ENCODE peak calls at places on chromosomes 6 and 20, in eight cellular contexts. One of them, this sample, is unnamed.

GRCh38 chr20:48523191-48523757 is 304.5 kb downstream of the PREX1 start:
- DNase-seq in SJSA1: peak; percentile 48
- DNase-seq in ovary: no peak
- DNase-seq in heart left ventricle: no peak
- DNase-seq in breast epithelium: no peak
- DNase-seq in H7: peak; percentile 87
- DNase-seq in Karpas-422: peak; percentile 75
- DNase-seq in CD8-positive, alpha-beta T cell: no peak
- DNase-seq in this sample: no peak

GRCh38 chr6:28368522-28368921 is 18.8 kb downstream of the ZKSCAN3 start:
- DNase-seq in SJSA1: no peak
- DNase-seq in ovary: no peak
- DNase-seq in heart left ventricle: no peak
- DNase-seq in breast epithelium: no peak
- DNase-seq in H7: no peak
- DNase-seq in Karpas-422: peak; percentile 80
- DNase-seq in CD8-positive, alpha-beta T cell: no peak
- DNase-seq in this sample: no peak

GRCh38 chr6:167401525-167402194 is 76.8 kb downstream of the TTLL2 start:
- DNase-seq in SJSA1: no peak
- DNase-seq in ovary: no peak
- DNase-seq in heart left ventricle: no peak
- DNase-seq in breast epithelium: no peak
- DNase-seq in H7: peak; percentile 84
- DNase-seq in Karpas-422: no peak
- DNase-seq in CD8-positive, alpha-beta T cell: no peak
- DNase-seq in this sample: no peak

GRCh38 chr20:17849901-17850673 is 118.5 kb downstream of the SNX5 start:
- DNase-seq in SJSA1: peak; percentile 94
- DNase-seq in ovary: peak; percentile 44
- DNase-seq in heart left ventricle: peak; percentile 87
- DNase-seq in breast epithelium: no peak
- DNase-seq in H7: no peak
- DNase-seq in Karpas-422: no peak
- DNase-seq in CD8-positive, alpha-beta T cell: no peak
- DNase-seq in this sample: peak; percentile 68

GRCh38 chr6:24831771-24832718 is 33.3 kb upstream of the ARMH2 start:
- DNase-seq in SJSA1: no peak
- DNase-seq in ovary: no peak
- DNase-seq in heart left ventricle: no peak
- DNase-seq in breast epithelium: no peak
- DNase-seq in H7: no peak
- DNase-seq in Karpas-422: no peak
- DNase-seq in CD8-positive, alpha-beta T cell: no peak
- DNase-seq in this sample: no peak

GRCh38 chr6:141664744-141665143 is 468.0 kb upstream of the GJE1 start:
- DNase-seq in SJSA1: no peak
- DNase-seq in ovary: no peak
- DNase-seq in heart left ventricle: no peak
- DNase-seq in breast epithelium: no peak
- DNase-seq in H7: no peak
- DNase-seq in Karpas-422: no peak
- DNase-seq in CD8-positive, alpha-beta T cell: no peak
- DNase-seq in this sample: no peak

GRCh38 chr6:82248233-82248735 is 740 bp upstream of the IBTK start:
- DNase-seq in SJSA1: no peak
- DNase-seq in ovary: no peak
- DNase-seq in heart left ventricle: no peak
- DNase-seq in breast epithelium: no peak
- DNase-seq in H7: peak; percentile 21
- DNase-seq in Karpas-422: no peak
- DNase-seq in CD8-positive, alpha-beta T cell: no peak
- DNase-seq in this sample: no peak

GRCh38 chr6:156698239-156699016 is 78.8 kb upstream of the ARID1B start:
- DNase-seq in SJSA1: no peak
- DNase-seq in ovary: no peak
- DNase-seq in heart left ventricle: no peak
- DNase-seq in breast epithelium: no peak
- DNase-seq in H7: no peak
- DNase-seq in Karpas-422: peak; percentile 92
- DNase-seq in CD8-positive, alpha-beta T cell: no peak
- DNase-seq in this sample: no peak

GRCh38 chr6:101167638-101168037 is 225.9 kb upstream of the GRIK2 start:
- DNase-seq in SJSA1: no peak
- DNase-seq in ovary: no peak
- DNase-seq in heart left ventricle: no peak
- DNase-seq in breast epithelium: no peak
- DNase-seq in H7: no peak
- DNase-seq in Karpas-422: no peak
- DNase-seq in CD8-positive, alpha-beta T cell: no peak
- DNase-seq in this sample: no peak

GRCh38 chr6:53294095-53294494 is 54.7 kb downstream of the ELOVL5 start:
- DNase-seq in SJSA1: no peak
- DNase-seq in ovary: no peak
- DNase-seq in heart left ventricle: no peak
- DNase-seq in breast epithelium: no peak
- DNase-seq in H7: peak; percentile 53
- DNase-seq in Karpas-422: peak; percentile 56
- DNase-seq in CD8-positive, alpha-beta T cell: peak; percentile 63
- DNase-seq in this sample: no peak
- H3K36me3 ChIP-seq in SJSA1: peaks cover 62% of the 10 kb centered on the region
- H3K36me3 ChIP-seq in ovary: no peaks in the 10 kb centered on the region
- H3K36me3 ChIP-seq in heart left ventricle: peaks cover 25% of the 10 kb centered on the region
- H3K36me3 ChIP-seq in breast epithelium: no peaks in the 10 kb centered on the region
- H3K36me3 ChIP-seq in H7: peaks cover 6% of the 10 kb centered on the region
- H3K36me3 ChIP-seq in Karpas-422: no peaks in the 10 kb centered on the region
- H3K36me3 ChIP-seq in CD8-positive, alpha-beta T cell: no peaks in the 10 kb centered on the region
- H3K36me3 ChIP-seq in this sample: no peaks in the 10 kb centered on the region

GRCh38 chr6:118917550-118918321 is 17.2 kb downstream of the MCM9 start:
- DNase-seq in SJSA1: no peak
- DNase-seq in ovary: no peak
- DNase-seq in heart left ventricle: no peak
- DNase-seq in breast epithelium: no peak
- DNase-seq in H7: no peak
- DNase-seq in Karpas-422: no peak
- DNase-seq in CD8-positive, alpha-beta T cell: no peak
- DNase-seq in this sample: no peak

GRCh38 chr6:118921084-118921483 is 13.9 kb downstream of the MCM9 start:
- DNase-seq in SJSA1: no peak
- DNase-seq in ovary: no peak
- DNase-seq in heart left ventricle: no peak
- DNase-seq in breast epithelium: no peak
- DNase-seq in H7: no peak
- DNase-seq in Karpas-422: no peak
- DNase-seq in CD8-positive, alpha-beta T cell: no peak
- DNase-seq in this sample: no peak

GRCh38 chr6:118923035-118923434 is 11.9 kb downstream of the MCM9 start:
- DNase-seq in SJSA1: no peak
- DNase-seq in ovary: no peak
- DNase-seq in heart left ventricle: no peak
- DNase-seq in breast epithelium: no peak
- DNase-seq in H7: no peak
- DNase-seq in Karpas-422: no peak
- DNase-seq in CD8-positive, alpha-beta T cell: no peak
- DNase-seq in this sample: no peak

GRCh38 chr6:118914598-118914997 is 20.4 kb downstream of the MCM9 start:
- DNase-seq in SJSA1: no peak
- DNase-seq in ovary: no peak
- DNase-seq in heart left ventricle: no peak
- DNase-seq in breast epithelium: no peak
- DNase-seq in H7: no peak
- DNase-seq in Karpas-422: no peak
- DNase-seq in CD8-positive, alpha-beta T cell: no peak
- DNase-seq in this sample: no peak

DNA sequence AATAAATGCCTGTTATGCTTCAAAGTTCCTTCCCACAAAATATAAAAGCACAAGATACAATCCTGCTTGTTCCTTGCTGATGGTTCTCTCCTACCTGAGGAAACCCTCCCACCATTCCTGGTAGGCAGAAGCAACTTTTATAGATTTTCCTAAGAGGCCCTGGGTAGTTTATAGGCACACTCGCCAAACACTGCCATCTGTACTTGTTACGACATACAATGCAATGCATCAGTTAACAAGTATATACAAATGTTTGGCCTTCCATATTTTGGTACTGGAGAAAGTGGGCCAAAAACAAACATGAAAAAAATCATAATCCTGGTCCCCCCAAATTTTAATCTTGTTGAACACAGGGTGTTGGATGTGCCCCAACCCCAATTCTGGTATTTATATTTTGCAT is 16.6 kb downstream of the MCM9 start:
- DNase-seq in SJSA1: no peak
- DNase-seq in ovary: no peak
- DNase-seq in heart left ventricle: no peak
- DNase-seq in breast epithelium: no peak
- DNase-seq in H7: no peak
- DNase-seq in Karpas-422: no peak
- DNase-seq in CD8-positive, alpha-beta T cell: no peak
- DNase-seq in this sample: no peak
- H3K36me3 ChIP-seq in SJSA1: peaks cover 48% of the 10 kb centered on the region
- H3K36me3 ChIP-seq in ovary: no peaks in the 10 kb centered on the region
- H3K36me3 ChIP-seq in heart left ventricle: peaks cover 97% of the 10 kb centered on the region
- H3K36me3 ChIP-seq in breast epithelium: no peaks in the 10 kb centered on the region
- H3K36me3 ChIP-seq in H7: peaks cover 8% of the 10 kb centered on the region
- H3K36me3 ChIP-seq in Karpas-422: peaks cover 22% of the 10 kb centered on the region
- H3K36me3 ChIP-seq in CD8-positive, alpha-beta T cell: peaks cover 30% of the 10 kb centered on the region
- H3K36me3 ChIP-seq in this sample: peaks cover 86% of the 10 kb centered on the region

GRCh38 chr20:33674294-33675126 is at the start of gene NECAB3:
- DNase-seq in SJSA1: peak; percentile 75
- DNase-seq in ovary: peak; percentile 87
- DNase-seq in heart left ventricle: peak; percentile 90
- DNase-seq in breast epithelium: no peak
- DNase-seq in H7: peak; percentile 99
- DNase-seq in Karpas-422: peak; percentile 90
- DNase-seq in CD8-positive, alpha-beta T cell: peak; percentile 74
- DNase-seq in this sample: peak; percentile 78

GRCh38 chr20:33673411-33674293 is 576 bp downstream of the NECAB3 start:
- DNase-seq in SJSA1: no peak
- DNase-seq in ovary: peak; percentile 58
- DNase-seq in heart left ventricle: no peak
- DNase-seq in breast epithelium: no peak
- DNase-seq in H7: peak; percentile 72
- DNase-seq in Karpas-422: no peak
- DNase-seq in CD8-positive, alpha-beta T cell: no peak
- DNase-seq in this sample: no peak

GRCh38 chr20:33676121-33676520 is 1.9 kb upstream of the NECAB3 start:
- DNase-seq in SJSA1: no peak
- DNase-seq in ovary: peak; percentile 29
- DNase-seq in heart left ventricle: no peak
- DNase-seq in breast epithelium: no peak
- DNase-seq in H7: peak; percentile 55
- DNase-seq in Karpas-422: no peak
- DNase-seq in CD8-positive, alpha-beta T cell: no peak
- DNase-seq in this sample: no peak

GRCh38 chr20:33676652-33677645 is 2.7 kb upstream of the NECAB3 start:
- DNase-seq in SJSA1: no peak
- DNase-seq in ovary: peak; percentile 22
- DNase-seq in heart left ventricle: no peak
- DNase-seq in breast epithelium: no peak
- DNase-seq in H7: peak; percentile 54
- DNase-seq in Karpas-422: no peak
- DNase-seq in CD8-positive, alpha-beta T cell: no peak
- DNase-seq in this sample: no peak

DNA sequence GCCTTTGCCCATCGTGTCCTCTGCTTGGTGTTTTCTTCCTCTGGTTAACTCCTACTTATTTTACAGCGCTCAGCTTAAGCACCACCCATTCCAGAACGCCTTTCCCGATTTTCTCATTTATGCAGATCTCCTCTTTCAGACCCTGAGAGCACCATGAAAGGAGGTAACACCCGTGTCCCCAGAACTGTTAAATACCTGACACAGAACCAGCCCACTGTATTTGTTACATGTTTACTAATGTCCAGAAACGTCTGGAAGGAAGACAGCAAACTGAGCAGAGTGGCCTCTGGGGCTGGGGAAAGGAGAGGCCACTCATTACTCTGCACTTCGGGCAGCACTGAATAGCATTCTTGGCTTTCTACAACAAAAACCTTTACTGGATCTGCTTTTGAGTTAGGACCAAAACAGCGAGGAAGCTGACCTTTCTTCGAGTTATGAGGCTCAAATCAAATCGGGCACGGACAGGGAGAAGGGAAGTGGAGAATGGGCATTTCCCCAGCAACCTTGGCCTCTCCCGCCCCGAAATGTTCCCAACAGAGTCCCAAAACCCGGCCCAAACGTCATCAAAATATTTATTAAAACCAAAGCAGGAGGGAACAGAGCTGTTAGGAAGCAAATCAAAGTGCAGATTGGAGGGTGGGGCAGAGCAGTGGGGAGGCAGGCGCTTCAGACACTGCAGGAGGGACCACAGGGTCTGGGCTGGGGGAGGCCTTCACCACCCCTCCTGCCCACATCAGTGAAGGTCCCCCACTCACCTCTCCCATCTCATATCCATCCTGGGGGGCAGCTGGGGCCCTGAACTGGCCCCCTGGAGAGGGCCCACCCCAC is 1.1 kb upstream of the NECAB3 start:
- DNase-seq in SJSA1: no peak
- DNase-seq in ovary: peak; percentile 89
- DNase-seq in heart left ventricle: no peak
- DNase-seq in breast epithelium: no peak
- DNase-seq in H7: peak; percentile 54
- DNase-seq in Karpas-422: no peak
- DNase-seq in CD8-positive, alpha-beta T cell: no peak
- DNase-seq in this sample: peak; percentile 79
- H3K36me3 ChIP-seq in SJSA1: peaks cover 79% of the 10 kb centered on the region
- H3K36me3 ChIP-seq in ovary: no peaks in the 10 kb centered on the region
- H3K36me3 ChIP-seq in heart left ventricle: peaks cover 19% of the 10 kb centered on the region
- H3K36me3 ChIP-seq in breast epithelium: no peaks in the 10 kb centered on the region
- H3K36me3 ChIP-seq in H7: peaks cover 29% of the 10 kb centered on the region
- H3K36me3 ChIP-seq in Karpas-422: peaks cover 16% of the 10 kb centered on the region
- H3K36me3 ChIP-seq in CD8-positive, alpha-beta T cell: no peaks in the 10 kb centered on the region
- H3K36me3 ChIP-seq in this sample: no peaks in the 10 kb centered on the region

GRCh38 chr20:59032023-59032712 is at the start of gene ATP5F1E:
- DNase-seq in SJSA1: peak; percentile 96
- DNase-seq in ovary: peak; percentile 94
- DNase-seq in heart left ventricle: peak; percentile 98
- DNase-seq in breast epithelium: peak; percentile 96
- DNase-seq in H7: peak; percentile 100
- DNase-seq in Karpas-422: peak; percentile 98
- DNase-seq in CD8-positive, alpha-beta T cell: peak; percentile 98
- DNase-seq in this sample: peak; percentile 92

GRCh38 chr20:59028812-59029211 is 3.3 kb downstream of the ATP5F1E start:
- DNase-seq in SJSA1: no peak
- DNase-seq in ovary: no peak
- DNase-seq in heart left ventricle: no peak
- DNase-seq in breast epithelium: no peak
- DNase-seq in H7: no peak
- DNase-seq in Karpas-422: no peak
- DNase-seq in CD8-positive, alpha-beta T cell: no peak
- DNase-seq in this sample: no peak

GRCh38 chr20:59031326-59032022 is 661 bp downstream of the ATP5F1E start:
- DNase-seq in SJSA1: no peak
- DNase-seq in ovary: no peak
- DNase-seq in heart left ventricle: no peak
- DNase-seq in breast epithelium: no peak
- DNase-seq in H7: no peak
- DNase-seq in Karpas-422: peak; percentile 54
- DNase-seq in CD8-positive, alpha-beta T cell: no peak
- DNase-seq in this sample: no peak

GRCh38 chr20:59032713-59033059 is 551 bp upstream of the ATP5F1E start:
- DNase-seq in SJSA1: no peak
- DNase-seq in ovary: no peak
- DNase-seq in heart left ventricle: no peak
- DNase-seq in breast epithelium: no peak
- DNase-seq in H7: no peak
- DNase-seq in Karpas-422: no peak
- DNase-seq in CD8-positive, alpha-beta T cell: no peak
- DNase-seq in this sample: no peak

GRCh38 chr20:59030911-59031310 is 1.2 kb downstream of the ATP5F1E start:
- DNase-seq in SJSA1: no peak
- DNase-seq in ovary: no peak
- DNase-seq in heart left ventricle: no peak
- DNase-seq in breast epithelium: no peak
- DNase-seq in H7: no peak
- DNase-seq in Karpas-422: no peak
- DNase-seq in CD8-positive, alpha-beta T cell: no peak
- DNase-seq in this sample: no peak
- H3K36me3 ChIP-seq in SJSA1: peaks cover 71% of the 10 kb centered on the region
- H3K36me3 ChIP-seq in ovary: no peaks in the 10 kb centered on the region
- H3K36me3 ChIP-seq in heart left ventricle: peaks cover 69% of the 10 kb centered on the region
- H3K36me3 ChIP-seq in breast epithelium: no peaks in the 10 kb centered on the region
- H3K36me3 ChIP-seq in H7: peaks cover 6% of the 10 kb centered on the region
- H3K36me3 ChIP-seq in Karpas-422: peaks cover 73% of the 10 kb centered on the region
- H3K36me3 ChIP-seq in CD8-positive, alpha-beta T cell: peaks cover 15% of the 10 kb centered on the region
- H3K36me3 ChIP-seq in this sample: peaks cover 15% of the 10 kb centered on the region

This sample was measured in tibial nerve.